ENCODE peak calls at places on chromosomes 16 and 17, in eight cellular contexts. One of them, this sample, is unnamed.
A peak's percentile ranks its signal among the peaks of the same experiment; 100 is the strongest.

GRCh38 chr16:48105456-48105855 is 50.3 kb downstream of the ABCC12 start:
- DNase-seq in H9: no peak
- DNase-seq in choroid plexus epithelial cell: no peak
- DNase-seq in fibroblast of mammary gland: peak; percentile 36
- DNase-seq in CD8-positive, alpha-beta T cell: no peak
- DNase-seq in RWPE1: no peak
- DNase-seq in Caco-2: no peak
- DNase-seq in A673: no peak
- DNase-seq in this sample: no peak

GRCh38 chr16:54938351-54939346 is 8.0 kb downstream of the IRX5 start:
- DNase-seq in CD8-positive, alpha-beta T cell: no peak
- DNase-seq in fibroblast of mammary gland: no peak
- DNase-seq in Caco-2: no peak
- DNase-seq in RWPE1: no peak
- DNase-seq in choroid plexus epithelial cell: peak; percentile 30
- DNase-seq in A673: peak; percentile 47
- DNase-seq in H9: peak; percentile 43
- DNase-seq in this sample: peak; percentile 83

GRCh38 chr16:73231969-73232554 is 184.1 kb upstream of the ZFHX3 start:
- DNase-seq in H9: no peak
- DNase-seq in A673: peak; percentile 14
- DNase-seq in choroid plexus epithelial cell: no peak
- DNase-seq in Caco-2: no peak
- DNase-seq in fibroblast of mammary gland: no peak
- DNase-seq in CD8-positive, alpha-beta T cell: no peak
- DNase-seq in RWPE1: no peak
- DNase-seq in this sample: no peak

GRCh38 chr16:72865835-72866234 is 182.1 kb downstream of the ZFHX3 start:
- DNase-seq in Caco-2: no peak
- DNase-seq in RWPE1: no peak
- DNase-seq in choroid plexus epithelial cell: no peak
- DNase-seq in CD8-positive, alpha-beta T cell: no peak
- DNase-seq in H9: no peak
- DNase-seq in fibroblast of mammary gland: no peak
- DNase-seq in A673: no peak
- DNase-seq in this sample: no peak

GRCh38 chr17:64599187-64599676 is 62.9 kb downstream of the SMURF2 start:
- DNase-seq in H9: peak; percentile 41
- DNase-seq in CD8-positive, alpha-beta T cell: peak; percentile 60
- DNase-seq in choroid plexus epithelial cell: peak; percentile 28
- DNase-seq in fibroblast of mammary gland: no peak
- DNase-seq in Caco-2: no peak
- DNase-seq in A673: no peak
- DNase-seq in RWPE1: no peak
- DNase-seq in this sample: no peak

GRCh38 chr17:38454528-38454927 is 26.3 kb downstream of the ARHGAP23 start:
- DNase-seq in Caco-2: no peak
- DNase-seq in fibroblast of mammary gland: peak; percentile 83
- DNase-seq in CD8-positive, alpha-beta T cell: no peak
- DNase-seq in RWPE1: peak; percentile 92
- DNase-seq in H9: no peak
- DNase-seq in A673: no peak
- DNase-seq in choroid plexus epithelial cell: peak; percentile 53
- DNase-seq in this sample: peak; percentile 90

GRCh38 chr16:70576431-70577255 is 53.0 kb downstream of the SF3B3 start:
- DNase-seq in CD8-positive, alpha-beta T cell: no peak
- DNase-seq in Caco-2: no peak
- DNase-seq in RWPE1: peak; percentile 63
- DNase-seq in choroid plexus epithelial cell: peak; percentile 87
- DNase-seq in fibroblast of mammary gland: peak; percentile 84
- DNase-seq in H9: no peak
- DNase-seq in A673: peak; percentile 48
- DNase-seq in this sample: no peak

GRCh38 chr17:29584452-29585079 is 4.9 kb downstream of the GIT1 start:
- DNase-seq in H9: no peak
- DNase-seq in Caco-2: no peak
- DNase-seq in CD8-positive, alpha-beta T cell: no peak
- DNase-seq in RWPE1: no peak
- DNase-seq in A673: no peak
- DNase-seq in fibroblast of mammary gland: no peak
- DNase-seq in choroid plexus epithelial cell: no peak
- DNase-seq in this sample: no peak

GRCh38 chr17:27276653-27277156 is 17.2 kb upstream of the WSB1 start:
- DNase-seq in choroid plexus epithelial cell: no peak
- DNase-seq in H9: peak; percentile 95
- DNase-seq in CD8-positive, alpha-beta T cell: no peak
- DNase-seq in RWPE1: no peak
- DNase-seq in fibroblast of mammary gland: no peak
- DNase-seq in Caco-2: no peak
- DNase-seq in A673: peak; percentile 35
- DNase-seq in this sample: no peak

GRCh38 chr17:17004251-17004996 is 32.5 kb upstream of the TNFRSF13B start:
- DNase-seq in H9: no peak
- DNase-seq in Caco-2: no peak
- DNase-seq in choroid plexus epithelial cell: no peak
- DNase-seq in RWPE1: no peak
- DNase-seq in fibroblast of mammary gland: no peak
- DNase-seq in A673: no peak
- DNase-seq in CD8-positive, alpha-beta T cell: no peak
- DNase-seq in this sample: no peak

GRCh38 chr16:47565454-47565853 is 104.3 kb downstream of the PHKB start:
- DNase-seq in CD8-positive, alpha-beta T cell: no peak
- DNase-seq in RWPE1: peak; percentile 39
- DNase-seq in choroid plexus epithelial cell: peak; percentile 70
- DNase-seq in fibroblast of mammary gland: peak; percentile 81
- DNase-seq in Caco-2: no peak
- DNase-seq in H9: no peak
- DNase-seq in A673: peak; percentile 74
- DNase-seq in this sample: no peak

GRCh38 chr16:83743241-83743640 is 64.5 kb upstream of the HSBP1 start:
- DNase-seq in CD8-positive, alpha-beta T cell: no peak
- DNase-seq in choroid plexus epithelial cell: no peak
- DNase-seq in H9: no peak
- DNase-seq in Caco-2: no peak
- DNase-seq in fibroblast of mammary gland: no peak
- DNase-seq in A673: no peak
- DNase-seq in RWPE1: no peak
- DNase-seq in this sample: no peak

GRCh38 chr17:57027852-57028251 is 49.9 kb downstream of the SCPEP1 start:
- DNase-seq in Caco-2: no peak
- DNase-seq in RWPE1: no peak
- DNase-seq in fibroblast of mammary gland: no peak
- DNase-seq in A673: no peak
- DNase-seq in choroid plexus epithelial cell: no peak
- DNase-seq in H9: no peak
- DNase-seq in CD8-positive, alpha-beta T cell: no peak
- DNase-seq in this sample: no peak

GRCh38 chr17:43556292-43556691 is 10.2 kb upstream of the ETV4 start:
- DNase-seq in CD8-positive, alpha-beta T cell: no peak
- DNase-seq in choroid plexus epithelial cell: no peak
- DNase-seq in A673: no peak
- DNase-seq in Caco-2: peak; percentile 67
- DNase-seq in fibroblast of mammary gland: peak; percentile 95
- DNase-seq in H9: no peak
- DNase-seq in RWPE1: peak; percentile 71
- DNase-seq in this sample: no peak

GRCh38 chr16:4386951-4387565 is 15.4 kb downstream of the VASN start:
- DNase-seq in RWPE1: no peak
- DNase-seq in fibroblast of mammary gland: peak; percentile 70
- DNase-seq in H9: no peak
- DNase-seq in choroid plexus epithelial cell: peak; percentile 58
- DNase-seq in Caco-2: no peak
- DNase-seq in CD8-positive, alpha-beta T cell: no peak
- DNase-seq in A673: no peak
- DNase-seq in this sample: no peak

GRCh38 chr17:59941131-59941530 is 23.4 kb downstream of the RNFT1 start:
- DNase-seq in RWPE1: no peak
- DNase-seq in H9: no peak
- DNase-seq in A673: no peak
- DNase-seq in CD8-positive, alpha-beta T cell: no peak
- DNase-seq in fibroblast of mammary gland: no peak
- DNase-seq in Caco-2: no peak
- DNase-seq in choroid plexus epithelial cell: no peak
- DNase-seq in this sample: no peak

GRCh38 chr16:20949660-20950059 is 49.1 kb downstream of the LYRM1 start:
- DNase-seq in fibroblast of mammary gland: no peak
- DNase-seq in RWPE1: no peak
- DNase-seq in A673: no peak
- DNase-seq in Caco-2: no peak
- DNase-seq in CD8-positive, alpha-beta T cell: no peak
- DNase-seq in choroid plexus epithelial cell: no peak
- DNase-seq in H9: no peak
- DNase-seq in this sample: no peak

GRCh38 chr16:4831616-4832015 is 15.5 kb downstream of the GLYR1 start:
- DNase-seq in fibroblast of mammary gland: no peak
- DNase-seq in RWPE1: no peak
- DNase-seq in Caco-2: no peak
- DNase-seq in H9: no peak
- DNase-seq in A673: no peak
- DNase-seq in CD8-positive, alpha-beta T cell: no peak
- DNase-seq in choroid plexus epithelial cell: no peak
- DNase-seq in this sample: no peak

GRCh38 chr17:46770818-46771600 is 47.5 kb downstream of the WNT3 start:
- DNase-seq in Caco-2: no peak
- DNase-seq in RWPE1: peak; percentile 45
- DNase-seq in H9: peak; percentile 71
- DNase-seq in fibroblast of mammary gland: peak; percentile 47
- DNase-seq in CD8-positive, alpha-beta T cell: no peak
- DNase-seq in choroid plexus epithelial cell: peak; percentile 30
- DNase-seq in A673: peak; percentile 45
- DNase-seq in this sample: no peak

GRCh38 chr16:3101018-3101840 is 2.1 kb upstream of the ZSCAN10 start:
- DNase-seq in H9: peak; percentile 74
- DNase-seq in fibroblast of mammary gland: peak; percentile 39
- DNase-seq in RWPE1: peak; percentile 31
- DNase-seq in CD8-positive, alpha-beta T cell: peak; percentile 45
- DNase-seq in A673: peak; percentile 63
- DNase-seq in choroid plexus epithelial cell: peak; percentile 50
- DNase-seq in Caco-2: no peak
- DNase-seq in this sample: no peak

GRCh38 chr16:5768445-5768844 is 670.9 kb upstream of the EEF2KMT start:
- DNase-seq in Caco-2: no peak
- DNase-seq in fibroblast of mammary gland: no peak
- DNase-seq in A673: no peak
- DNase-seq in CD8-positive, alpha-beta T cell: no peak
- DNase-seq in H9: no peak
- DNase-seq in choroid plexus epithelial cell: no peak
- DNase-seq in RWPE1: no peak
- DNase-seq in this sample: no peak

DNA sequence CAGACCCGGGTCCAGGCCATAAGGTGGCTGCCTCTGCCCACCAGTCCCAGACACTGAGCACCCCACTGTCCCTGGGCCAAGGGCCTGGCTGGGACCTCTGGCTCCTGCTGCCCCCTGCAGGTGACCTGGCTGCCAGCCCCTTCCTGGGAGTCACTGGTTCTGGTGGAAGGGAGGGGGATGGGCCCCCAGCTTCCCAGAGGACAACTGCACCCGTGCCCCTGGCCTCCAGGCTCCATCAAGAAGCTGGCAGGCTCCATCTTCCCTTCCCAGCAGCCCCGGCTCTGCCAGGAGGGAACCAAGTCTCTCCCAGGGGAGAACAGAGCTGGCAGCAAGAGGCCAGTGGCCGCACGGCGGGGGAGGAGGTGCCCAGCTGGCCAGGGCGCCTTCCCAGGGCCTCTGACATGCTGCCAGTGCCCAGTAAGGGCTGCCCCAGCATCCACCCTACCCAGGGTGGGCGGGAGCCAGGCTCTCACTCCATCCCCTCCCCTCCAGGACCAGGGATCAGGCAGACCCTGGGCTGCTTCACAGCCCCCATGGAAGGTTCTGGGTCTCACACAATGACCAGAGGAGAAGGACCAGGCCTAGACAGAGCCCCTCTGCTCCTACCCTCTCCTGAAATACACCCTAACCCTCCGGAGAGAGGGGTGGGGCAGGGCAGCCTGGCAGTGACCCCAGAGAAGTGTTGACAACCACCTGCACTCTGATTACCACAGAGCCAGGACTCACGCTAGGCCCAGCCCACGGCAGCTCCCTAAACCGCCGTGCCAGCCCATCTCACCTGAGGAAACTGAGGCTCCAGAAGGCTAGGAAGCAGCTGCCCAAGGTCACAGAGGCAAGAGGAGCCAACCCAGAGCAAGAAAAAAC is 3.6 kb downstream of the CLUH start:
- DNase-seq in Caco-2: no peak
- DNase-seq in fibroblast of mammary gland: no peak
- DNase-seq in choroid plexus epithelial cell: peak; percentile 20
- DNase-seq in A673: no peak
- DNase-seq in RWPE1: no peak
- DNase-seq in H9: peak; percentile 82
- DNase-seq in CD8-positive, alpha-beta T cell: no peak
- DNase-seq in this sample: peak; percentile 84
- TF ChIP-seq CTCF in Caco-2: peak; percentile 66
- TF ChIP-seq CTCF in fibroblast of mammary gland: peak; percentile 35
- TF ChIP-seq CTCF in choroid plexus epithelial cell: peak; percentile 54
- TF ChIP-seq CTCF in A673: peak; percentile 39
- TF ChIP-seq CTCF in RWPE1: peak; percentile 13
- TF ChIP-seq CTCF in H9: peak; percentile 76
- TF ChIP-seq CTCF in CD8-positive, alpha-beta T cell: no peak
- TF ChIP-seq CTCF in this sample: peak; percentile 38

GRCh38 chr17:68288804-68289203 is 2.1 kb downstream of the SLC16A6 start:
- DNase-seq in CD8-positive, alpha-beta T cell: peak; percentile 29
- DNase-seq in RWPE1: no peak
- DNase-seq in Caco-2: no peak
- DNase-seq in H9: no peak
- DNase-seq in choroid plexus epithelial cell: peak; percentile 31
- DNase-seq in A673: peak; percentile 27
- DNase-seq in fibroblast of mammary gland: no peak
- DNase-seq in this sample: no peak
- TF ChIP-seq CTCF in CD8-positive, alpha-beta T cell: no peak
- TF ChIP-seq CTCF in RWPE1: no peak
- TF ChIP-seq CTCF in Caco-2: no peak
- TF ChIP-seq CTCF in H9: peak; percentile 33
- TF ChIP-seq CTCF in choroid plexus epithelial cell: peak; percentile 18
- TF ChIP-seq CTCF in A673: no peak
- TF ChIP-seq CTCF in fibroblast of mammary gland: no peak
- TF ChIP-seq CTCF in this sample: no peak

GRCh38 chr16:31077592-31078199 is 3.5 kb downstream of the ZNF646 start:
- DNase-seq in A673: no peak
- DNase-seq in choroid plexus epithelial cell: no peak
- DNase-seq in fibroblast of mammary gland: no peak
- DNase-seq in H9: peak; percentile 26
- DNase-seq in CD8-positive, alpha-beta T cell: no peak
- DNase-seq in Caco-2: no peak
- DNase-seq in RWPE1: no peak
- DNase-seq in this sample: no peak
- TF ChIP-seq CTCF in A673: no peak
- TF ChIP-seq CTCF in choroid plexus epithelial cell: peak; percentile 14
- TF ChIP-seq CTCF in fibroblast of mammary gland: no peak
- TF ChIP-seq CTCF in H9: peak; percentile 23
- TF ChIP-seq CTCF in CD8-positive, alpha-beta T cell: no peak
- TF ChIP-seq CTCF in Caco-2: no peak
- TF ChIP-seq CTCF in RWPE1: no peak
- TF ChIP-seq CTCF in this sample: no peak

GRCh38 chr17:76683011-76683755 is 27.6 kb downstream of the MXRA7 start:
- DNase-seq in fibroblast of mammary gland: peak; percentile 32
- DNase-seq in A673: no peak
- DNase-seq in H9: no peak
- DNase-seq in RWPE1: no peak
- DNase-seq in choroid plexus epithelial cell: no peak
- DNase-seq in Caco-2: no peak
- DNase-seq in CD8-positive, alpha-beta T cell: no peak
- DNase-seq in this sample: no peak
- TF ChIP-seq CTCF in fibroblast of mammary gland: peak; percentile 15
- TF ChIP-seq CTCF in A673: peak; percentile 34
- TF ChIP-seq CTCF in H9: peak; percentile 66
- TF ChIP-seq CTCF in RWPE1: no peak
- TF ChIP-seq CTCF in choroid plexus epithelial cell: peak; percentile 19
- TF ChIP-seq CTCF in Caco-2: peak; percentile 3
- TF ChIP-seq CTCF in CD8-positive, alpha-beta T cell: no peak
- TF ChIP-seq CTCF in this sample: no peak

This sample was measured in osteocyte.